ENCODE peak calls at places on chromosomes 12 and 14, in four cellular contexts. Q, D, F and M are unnamed samples. For H3K4me1, the result is how much of the 10 kb centered on the place peaks cover.

GRCh38 chr14:50399251-50400032 is 2.8 kb upstream of the CDKL1 start:
- DNase-seq in Q (peak), D (no peak), F (peak), M (no peak)

GRCh38 chr14:50101417-50101816 is 15.0 kb downstream of the VCPKMT start:
- DNase-seq in Q (no peak), D (no peak), F (no peak), M (no peak)

GRCh38 chr12:102479099-102479887 is 1.1 kb downstream of the IGF1 start:
- DNase-seq in Q (no peak), D (peak), F (peak), M (no peak)

GRCh38 chr12:47651368-47652254 is 54.2 kb downstream of the RPAP3 start:
- DNase-seq in Q (peak), D (peak), F (peak), M (peak)

GRCh38 chr14:64932231-64932630 is 10.3 kb downstream of the GPX2 start:
- DNase-seq in Q (no peak), D (no peak), F (no peak), M (no peak)

GRCh38 chr14:29310210-29310609 is 543.6 kb downstream of the FOXG1 start:
- DNase-seq in Q (no peak), D (no peak), F (no peak), M (no peak)

GRCh38 chr14:100067971-100068959 is 3.0 kb downstream of the EVL start:
- DNase-seq in Q (no peak), D (no peak), F (peak), M (peak)

GRCh38 chr12:81176796-81177195 is 98.9 kb downstream of the ACSS3 start:
- DNase-seq in Q (no peak), D (no peak), F (no peak), M (no peak)

GRCh38 chr12:109738878-109739665 is 25.4 kb downstream of the FAM222A start:
- DNase-seq in Q (peak), D (no peak), F (no peak), M (no peak)

GRCh38 chr12:110371408-110372055 is 32.0 kb downstream of the ANAPC7 start:
- DNase-seq in Q (no peak), D (no peak), F (peak), M (no peak)

GRCh38 chr12:19034937-19035336 is 94.6 kb upstream of the PLEKHA5 start:
- DNase-seq in Q (no peak), D (no peak), F (no peak), M (no peak)

GRCh38 chr12:32025906-32026305 is 66.7 kb downstream of the RESF1 start:
- DNase-seq in Q (no peak), D (no peak), F (no peak), M (peak)

GRCh38 chr12:120532701-120533238 is 1.4 kb upstream of the RNF10 start:
- DNase-seq in Q (no peak), D (no peak), F (no peak), M (no peak)

GRCh38 chr12:55842681-55843429 is at the start of gene MMP19:
- DNase-seq in Q (peak), D (no peak), F (peak), M (no peak)

GRCh38 chr12:19005257-19005801 is 124.2 kb upstream of the PLEKHA5 start:
- DNase-seq in Q (no peak), D (peak), F (no peak), M (no peak)

GRCh38 chr12:123026094-123026853 is 45.8 kb downstream of the ARL6IP4 start:
- DNase-seq in Q (no peak), D (no peak), F (no peak), M (no peak)

GRCh38 chr14:51855234-51855633 is 5.2 kb upstream of the GNG2 start:
- DNase-seq in Q (no peak), D (no peak), F (no peak), M (no peak)

GRCh38 chr14:55123101-55123500 is 6.0 kb upstream of the LGALS3 start:
- DNase-seq in Q (no peak), D (no peak), F (peak), M (no peak)

GRCh38 chr12:10716704-10717315 is 6.3 kb downstream of the YBX3 start:
- DNase-seq in Q (peak), D (peak), F (peak), M (no peak)

GRCh38 chr12:27580561-27581330 is 56.7 kb downstream of the PPFIBP1 start:
- DNase-seq in Q (no peak), D (no peak), F (peak), M (no peak)

GRCh38 chr12:128325646-128326045 is 58.7 kb downstream of the TMEM132C start:
- DNase-seq in Q (no peak), D (no peak), F (no peak), M (no peak)

GRCh38 chr14:56216631-56217379 is 98.6 kb downstream of the PELI2 start:
- DNase-seq in Q (no peak), D (no peak), F (no peak), M (peak)

GRCh38 chr12:107404981-107405380 is 280.6 kb upstream of the PWP1 start:
- DNase-seq in Q (no peak), D (peak), F (peak), M (peak)

GRCh38 chr12:69991683-69992297 is 166.8 kb downstream of the MYRFL start:
- DNase-seq in Q (no peak), D (no peak), F (no peak), M (no peak)

GRCh38 chr14:88163731-88164255 is 158.9 kb downstream of the GPR65 start:
- DNase-seq in Q (no peak), D (no peak), F (no peak), M (no peak)

GRCh38 chr14:73452341-73453191 is 5.8 kb downstream of the NUMB start:
- DNase-seq in Q (no peak), D (no peak), F (peak), M (no peak)

GRCh38 chr12:14356147-14356546 is 9.3 kb upstream of the ATF7IP start:
- DNase-seq in Q (no peak), D (no peak), F (peak), M (no peak)

GRCh38 chr14:63745858-63746425 is 18.1 kb upstream of the SGPP1 start:
- DNase-seq in Q (no peak), D (no peak), F (no peak), M (no peak)

GRCh38 chr12:70576341-70577282 is 60.6 kb downstream of the PTPRB start:
- DNase-seq in Q (no peak), D (peak), F (peak), M (peak)

GRCh38 chr14:102352213-102352612 is 10.5 kb downstream of the CINP start:
- DNase-seq in Q (no peak), D (no peak), F (no peak), M (no peak)

GRCh38 chr12:52212701-52213540 is 20.1 kb upstream of the KRT7 start:
- DNase-seq in Q (peak), D (no peak), F (no peak), M (no peak)

GRCh38 chr14:99945732-99946651 is 119.2 kb upstream of the EVL start:
- DNase-seq in Q (peak), D (no peak), F (no peak), M (no peak)

GRCh38 chr12:7021956-7022355 is 3.7 kb upstream of the LPCAT3 start:
- DNase-seq in Q (no peak), D (no peak), F (no peak), M (no peak)

GRCh38 chr14:68934034-68934433 is 45.1 kb downstream of the ACTN1 start:
- DNase-seq in Q (no peak), D (no peak), F (no peak), M (no peak)
- H3K4me1 ChIP-seq in Q (half or more), D (under half), F (half or more), M (under half)

GRCh38 chr12:92543872-92544271 is 158.9 kb upstream of the PLEKHG7 start:
- DNase-seq in Q (no peak), D (no peak), F (no peak), M (no peak)
- H3K4me3 ChIP-seq in Q (no peak), D (no peak), F (no peak), M (no peak)

GRCh38 chr14:60865378-60866127 is 115.3 kb downstream of the TRMT5 start:
- DNase-seq in Q (no peak), D (no peak), F (no peak), M (no peak)
- H3K27ac ChIP-seq in Q (no peak), D (no peak), F (no peak), M (no peak)

GRCh38 chr12:8987589-8988205 is 1.6 kb upstream of the KLRG1 start:
- DNase-seq in Q (no peak), D (no peak), F (no peak), M (no peak)
- H3K4me1 ChIP-seq in Q (under half), D (under half), F (under half), M (half or more)

GRCh38 chr14:33933386-33933934 is 17.4 kb downstream of the EGLN3 start:
- DNase-seq in Q (no peak), D (no peak), F (no peak), M (no peak)
- H3K4me3 ChIP-seq in Q (no peak), D (peak), F (no peak), M (no peak)

GRCh38 chr14:69693145-69693544 is 73.8 kb upstream of the SRSF5 start:
- DNase-seq in Q (no peak), D (peak), F (no peak), M (no peak)
- H3K27ac ChIP-seq in Q (no peak), D (no peak), F (no peak), M (no peak)